ENCODE peak calls at places on chromosomes 6 and 20, in six cellular contexts. One of them, this sample, is unnamed.

GRCh38 chr6:161414800-161415199 is 140.9 kb upstream of the AGPAT4 start:
- DNase-seq in GM23248: no peak
- DNase-seq in SIG-M5: no peak
- DNase-seq in hippocampal formation: no peak
- DNase-seq in RWPE1: no peak
- DNase-seq in B cell: no peak
- DNase-seq in this sample: no peak

GRCh38 chr20:43681468-43681942 is 14.6 kb downstream of the MYBL2 start:
- DNase-seq in RWPE1: no peak
- DNase-seq in SIG-M5: no peak
- DNase-seq in hippocampal formation: no peak
- DNase-seq in B cell: peak; percentile 74
- DNase-seq in GM23248: peak; percentile 39
- DNase-seq in this sample: no peak

GRCh38 chr6:66628917-66629316 is 921.9 kb upstream of the EYS start:
- DNase-seq in RWPE1: no peak
- DNase-seq in hippocampal formation: no peak
- DNase-seq in B cell: no peak
- DNase-seq in GM23248: no peak
- DNase-seq in SIG-M5: peak; percentile 41
- DNase-seq in this sample: no peak

GRCh38 chr6:85008311-85009015 is 244.1 kb upstream of the TBX18 start:
- DNase-seq in GM23248: peak; percentile 77
- DNase-seq in B cell: no peak
- DNase-seq in hippocampal formation: no peak
- DNase-seq in RWPE1: peak; percentile 2
- DNase-seq in SIG-M5: no peak
- DNase-seq in this sample: no peak

GRCh38 chr6:44653761-44654218 is 266.3 kb downstream of the CDC5L start:
- DNase-seq in hippocampal formation: no peak
- DNase-seq in SIG-M5: no peak
- DNase-seq in GM23248: no peak
- DNase-seq in RWPE1: no peak
- DNase-seq in B cell: no peak
- DNase-seq in this sample: peak; percentile 78

GRCh38 chr20:52747736-52748135 is 224.4 kb upstream of the TSHZ2 start:
- DNase-seq in B cell: no peak
- DNase-seq in GM23248: peak; percentile 53
- DNase-seq in hippocampal formation: no peak
- DNase-seq in RWPE1: peak; percentile 35
- DNase-seq in SIG-M5: no peak
- DNase-seq in this sample: peak; percentile 5

GRCh38 chr20:49620364-49621240 is 52.7 kb upstream of the PTGIS start:
- DNase-seq in B cell: peak; percentile 69
- DNase-seq in SIG-M5: no peak
- DNase-seq in hippocampal formation: no peak
- DNase-seq in RWPE1: no peak
- DNase-seq in GM23248: no peak
- DNase-seq in this sample: no peak

GRCh38 chr20:4227085-4227821 is 211.9 kb upstream of the RNF24 start:
- DNase-seq in SIG-M5: no peak
- DNase-seq in RWPE1: peak; percentile 31
- DNase-seq in GM23248: peak; percentile 87
- DNase-seq in hippocampal formation: no peak
- DNase-seq in B cell: no peak
- DNase-seq in this sample: peak; percentile 72

GRCh38 chr6:108758884-108759283 is 89.3 kb upstream of the ARMC2 start:
- DNase-seq in B cell: no peak
- DNase-seq in GM23248: no peak
- DNase-seq in hippocampal formation: no peak
- DNase-seq in RWPE1: no peak
- DNase-seq in SIG-M5: no peak
- DNase-seq in this sample: no peak

GRCh38 chr6:109242029-109242428 is 140.2 kb downstream of the CD164 start:
- DNase-seq in GM23248: no peak
- DNase-seq in SIG-M5: no peak
- DNase-seq in B cell: no peak
- DNase-seq in hippocampal formation: no peak
- DNase-seq in RWPE1: no peak
- DNase-seq in this sample: no peak

GRCh38 chr6:75262716-75263463 is 19.3 kb upstream of the COX7A2 start:
- DNase-seq in SIG-M5: no peak
- DNase-seq in RWPE1: no peak
- DNase-seq in GM23248: no peak
- DNase-seq in B cell: no peak
- DNase-seq in hippocampal formation: no peak
- DNase-seq in this sample: no peak

GRCh38 chr20:6142348-6142993 is 19.6 kb upstream of the FERMT1 start:
- DNase-seq in RWPE1: peak; percentile 71
- DNase-seq in hippocampal formation: peak; percentile 60
- DNase-seq in SIG-M5: no peak
- DNase-seq in B cell: peak; percentile 50
- DNase-seq in GM23248: peak; percentile 56
- DNase-seq in this sample: peak; percentile 64

GRCh38 chr6:119333063-119333609 is 16.4 kb downstream of the MAN1A1 start:
- DNase-seq in RWPE1: no peak
- DNase-seq in GM23248: no peak
- DNase-seq in SIG-M5: no peak
- DNase-seq in B cell: no peak
- DNase-seq in hippocampal formation: no peak
- DNase-seq in this sample: no peak

GRCh38 chr6:33616913-33617312 is 4.2 kb upstream of the ITPR3 start:
- DNase-seq in B cell: no peak
- DNase-seq in SIG-M5: no peak
- DNase-seq in GM23248: no peak
- DNase-seq in hippocampal formation: no peak
- DNase-seq in RWPE1: no peak
- DNase-seq in this sample: peak; percentile 60

GRCh38 chr6:128882991-128883571 is at the start of gene LAMA2:
- DNase-seq in RWPE1: no peak
- DNase-seq in hippocampal formation: peak; percentile 52
- DNase-seq in SIG-M5: no peak
- DNase-seq in B cell: no peak
- DNase-seq in GM23248: peak; percentile 85
- DNase-seq in this sample: peak; percentile 86

GRCh38 chr20:1265226-1265915 is 723 bp upstream of the SNPH start:
- DNase-seq in hippocampal formation: no peak
- DNase-seq in RWPE1: no peak
- DNase-seq in SIG-M5: no peak
- DNase-seq in B cell: no peak
- DNase-seq in GM23248: peak; percentile 9
- DNase-seq in this sample: peak; percentile 41

GRCh38 chr6:127641905-127642304 is 64.9 kb downstream of the C6orf58 start:
- DNase-seq in SIG-M5: no peak
- DNase-seq in RWPE1: peak; percentile 45
- DNase-seq in GM23248: peak; percentile 60
- DNase-seq in hippocampal formation: no peak
- DNase-seq in B cell: no peak
- DNase-seq in this sample: peak; percentile 38

GRCh38 chr20:36988494-36988966 is 37.0 kb upstream of the SAMHD1 start:
- DNase-seq in GM23248: peak; percentile 28
- DNase-seq in SIG-M5: no peak
- DNase-seq in hippocampal formation: no peak
- DNase-seq in B cell: no peak
- DNase-seq in RWPE1: no peak
- DNase-seq in this sample: no peak

GRCh38 chr6:84645563-84646266 is 118.7 kb downstream of the TBX18 start:
- DNase-seq in hippocampal formation: no peak
- DNase-seq in GM23248: peak; percentile 87
- DNase-seq in SIG-M5: no peak
- DNase-seq in B cell: no peak
- DNase-seq in RWPE1: peak; percentile 38
- DNase-seq in this sample: no peak

GRCh38 chr6:36245572-36246031 is 24.3 kb upstream of the PNPLA1 start:
- DNase-seq in RWPE1: no peak
- DNase-seq in GM23248: no peak
- DNase-seq in hippocampal formation: no peak
- DNase-seq in SIG-M5: no peak
- DNase-seq in B cell: no peak
- DNase-seq in this sample: no peak

GRCh38 chr6:32087574-32088486 is 21.3 kb downstream of the TNXB start:
- DNase-seq in hippocampal formation: no peak
- DNase-seq in GM23248: no peak
- DNase-seq in B cell: peak; percentile 60
- DNase-seq in RWPE1: peak; percentile 65
- DNase-seq in SIG-M5: no peak
- DNase-seq in this sample: peak; percentile 88

GRCh38 chr6:131107166-131107565 is 28.1 kb upstream of the AKAP7 start:
- DNase-seq in RWPE1: no peak
- DNase-seq in hippocampal formation: no peak
- DNase-seq in B cell: no peak
- DNase-seq in SIG-M5: no peak
- DNase-seq in GM23248: peak; percentile 60
- DNase-seq in this sample: peak; percentile 93

GRCh38 chr6:2760882-2761842 is 4.0 kb upstream of the WRNIP1 start:
- DNase-seq in B cell: no peak
- DNase-seq in hippocampal formation: no peak
- DNase-seq in SIG-M5: no peak
- DNase-seq in GM23248: no peak
- DNase-seq in RWPE1: peak; percentile 55
- DNase-seq in this sample: no peak

GRCh38 chr6:18216411-18216810 is 47.9 kb downstream of the DEK start:
- DNase-seq in B cell: no peak
- DNase-seq in SIG-M5: no peak
- DNase-seq in RWPE1: peak; percentile 44
- DNase-seq in GM23248: peak; percentile 43
- DNase-seq in hippocampal formation: no peak
- DNase-seq in this sample: peak; percentile 42

GRCh38 chr20:58307270-58307669 is 2.2 kb upstream of the RAB22A start:
- DNase-seq in hippocampal formation: no peak
- DNase-seq in B cell: no peak
- DNase-seq in RWPE1: no peak
- DNase-seq in SIG-M5: no peak
- DNase-seq in GM23248: no peak
- DNase-seq in this sample: no peak

GRCh38 chr6:93799226-93799625 is 379.9 kb upstream of the EPHA7 start:
- DNase-seq in GM23248: peak; percentile 26
- DNase-seq in RWPE1: no peak
- DNase-seq in hippocampal formation: no peak
- DNase-seq in B cell: no peak
- DNase-seq in SIG-M5: no peak
- DNase-seq in this sample: no peak

GRCh38 chr20:4445331-4445730 is 276.4 kb upstream of the PRND start:
- DNase-seq in SIG-M5: no peak
- DNase-seq in B cell: no peak
- DNase-seq in hippocampal formation: no peak
- DNase-seq in RWPE1: no peak
- DNase-seq in GM23248: no peak
- DNase-seq in this sample: no peak

GRCh38 chr6:74510878-74511277 is 695.0 kb downstream of the COL12A1 start:
- DNase-seq in GM23248: peak; percentile 47
- DNase-seq in SIG-M5: no peak
- DNase-seq in B cell: no peak
- DNase-seq in RWPE1: no peak
- DNase-seq in hippocampal formation: no peak
- DNase-seq in this sample: peak; percentile 7

This sample was measured in fibroblast of villous mesenchyme.